ENCODE peak calls at places on chromosome 19, in seven cellular contexts. Z, Q, Y, H, M, I and B are unnamed samples.

GRCh38 chr19:280541-281007 is 10.6 kb downstream of the PLPP2 start:
- DNase-seq in Z (no peak), Q (no peak), Y (no peak), H (no peak), M (no peak), I (no peak), B (no peak)

GRCh38 chr19:21210037-21210621 is 68.3 kb downstream of the ZNF431 start:
- DNase-seq in Z (no peak), Q (no peak), Y (no peak), H (no peak), M (no peak), I (no peak), B (no peak)

GRCh38 chr19:38023661-38024574 is 116.9 kb downstream of the SIPA1L3 start:
- DNase-seq in Z (no peak), Q (peak; percentile 12), Y (no peak), H (no peak), M (no peak), I (no peak), B (no peak)

GRCh38 chr19:17450264-17451075 is 2.0 kb upstream of the TMEM221 start:
- DNase-seq in Z (peak; percentile 98), Q (no peak), Y (no peak), H (no peak), M (no peak), I (no peak), B (no peak)

GRCh38 chr19:3478409-3479176 is 1.7 kb downstream of the SMIM24 start:
- DNase-seq in Z (no peak), Q (no peak), Y (no peak), H (no peak), M (peak; percentile 30), I (no peak), B (no peak)

GRCh38 chr19:50215820-50216219 is 12.4 kb downstream of the MYH14 start:
- DNase-seq in Z (no peak), Q (no peak), Y (no peak), H (no peak), M (no peak), I (no peak), B (no peak)

GRCh38 chr19:30061557-30062330 is 119.7 kb downstream of the URI1 start:
- DNase-seq in Z (no peak), Q (no peak), Y (no peak), H (no peak), M (no peak), I (no peak), B (no peak)

GRCh38 chr19:49200238-49200862 is 42.8 kb downstream of the TRPM4 start:
- DNase-seq in Z (no peak), Q (no peak), Y (peak; percentile 61), H (no peak), M (no peak), I (no peak), B (no peak)

GRCh38 chr19:295687-296370 is 4.6 kb upstream of the PLPP2 start:
- DNase-seq in Z (no peak), Q (no peak), Y (no peak), H (no peak), M (no peak), I (no peak), B (no peak)

GRCh38 chr19:46844067-46844489 is 6.6 kb downstream of the AP2S1 start:
- DNase-seq in Z (no peak), Q (no peak), Y (no peak), H (no peak), M (no peak), I (no peak), B (no peak)

GRCh38 chr19:40305403-40305802 is 20.3 kb upstream of the AKT2 start:
- DNase-seq in Z (peak; percentile 63), Q (peak; percentile 78), Y (peak; percentile 82), H (peak; percentile 85), M (peak; percentile 78), I (peak; percentile 76), B (peak; percentile 81)

GRCh38 chr19:4399871-4400768 is at the start of gene SH3GL1:
- DNase-seq in Z (peak; percentile 75), Q (peak; percentile 94), Y (peak; percentile 95), H (peak; percentile 91), M (peak; percentile 86), I (peak; percentile 92), B (peak; percentile 94)

GRCh38 chr19:49688531-49689132 is 762 bp upstream of the ADM5 start:
- DNase-seq in Z (no peak), Q (no peak), Y (no peak), H (no peak), M (no peak), I (no peak), B (no peak)

GRCh38 chr19:1287622-1288527 is 2.2 kb downstream of the EFNA2 start:
- DNase-seq in Z (no peak), Q (no peak), Y (no peak), H (no peak), M (no peak), I (no peak), B (no peak)

GRCh38 chr19:12156254-12157058 is at the start of gene ZNF625:
- DNase-seq in Z (peak; percentile 82), Q (peak; percentile 47), Y (peak; percentile 83), H (peak; percentile 92), M (peak; percentile 22), I (peak; percentile 93), B (peak; percentile 88)

GRCh38 chr19:38685666-38686529 is 38.4 kb downstream of the ACTN4 start:
- DNase-seq in Z (peak; percentile 70), Q (no peak), Y (no peak), H (no peak), M (no peak), I (no peak), B (no peak)

GRCh38 chr19:50383307-50383851 is 768 bp upstream of the POLD1 start:
- DNase-seq in Z (no peak), Q (no peak), Y (no peak), H (no peak), M (no peak), I (peak; percentile 23), B (no peak)

GRCh38 chr19:15268928-15269253 is 36.6 kb upstream of the EPHX3 start:
- DNase-seq in Z (no peak), Q (no peak), Y (no peak), H (no peak), M (no peak), I (no peak), B (no peak)

GRCh38 chr19:15269806-15270205 is 37.6 kb upstream of the EPHX3 start:
- DNase-seq in Z (no peak), Q (no peak), Y (no peak), H (no peak), M (no peak), I (no peak), B (no peak)

GRCh38 chr19:15266683-15267082 is 34.4 kb upstream of the EPHX3 start:
- DNase-seq in Z (no peak), Q (no peak), Y (no peak), H (no peak), M (no peak), I (no peak), B (no peak)

GRCh38 chr19:15265849-15266248 is 33.6 kb upstream of the EPHX3 start:
- DNase-seq in Z (peak; percentile 48), Q (no peak), Y (peak; percentile 75), H (peak; percentile 89), M (no peak), I (peak; percentile 76), B (peak; percentile 82)

DNA sequence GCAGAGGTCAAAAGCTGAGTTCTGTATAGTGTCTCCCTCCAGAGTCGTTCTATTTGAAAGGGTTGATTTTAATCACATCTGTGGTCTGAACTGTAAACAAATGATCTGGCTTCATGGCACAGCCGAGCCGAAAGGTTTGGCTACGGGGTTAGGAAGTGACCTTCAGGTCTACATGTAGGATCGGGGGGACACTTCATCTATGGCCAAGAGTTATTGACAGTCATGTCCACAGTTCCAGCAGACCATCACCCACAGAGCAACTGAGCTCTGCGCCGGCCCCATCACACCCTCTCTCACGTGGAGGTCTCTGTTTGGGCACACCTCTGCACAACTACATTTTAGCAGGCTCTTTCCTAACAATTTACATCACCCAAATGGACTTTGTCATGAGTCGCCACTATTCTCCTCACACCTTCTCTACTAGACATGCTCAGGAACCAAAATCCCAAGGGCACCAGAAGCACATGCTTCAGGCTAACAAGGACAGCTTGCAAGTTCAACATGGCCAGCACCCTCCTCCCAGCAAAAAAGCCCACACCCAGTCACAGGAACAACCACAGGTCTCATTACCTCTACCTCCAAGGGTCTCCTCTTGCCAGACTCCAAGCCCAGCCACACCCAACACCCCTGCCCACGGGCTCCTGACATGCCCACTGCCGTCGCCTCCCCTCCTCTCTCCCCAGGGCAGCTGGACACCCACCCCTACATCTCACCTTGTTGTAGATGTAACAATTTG is 36.1 kb upstream of the EPHX3 start:
- DNase-seq in Z (no peak), Q (no peak), Y (no peak), H (no peak), M (no peak), I (no peak), B (no peak)
- H3K4me1 ChIP-seq in Z (peaks cover 7% of the 10 kb centered on the region), Q (peaks cover 9% of the 10 kb centered on the region), Y (peaks cover 71% of the 10 kb centered on the region), H (peaks cover 100% of the 10 kb centered on the region), M (no peaks in the 10 kb centered on the region), I (peaks cover 24% of the 10 kb centered on the region), B (peaks cover 18% of the 10 kb centered on the region)

GRCh38 chr19:54206030-54206830 is 5.6 kb downstream of the RPS9 start:
- DNase-seq in Z (no peak), Q (no peak), Y (peak; percentile 32), H (no peak), M (no peak), I (no peak), B (no peak)
- H3K4me1 ChIP-seq in Z (peaks cover 57% of the 10 kb centered on the region), Q (peaks cover 97% of the 10 kb centered on the region), Y (peaks cover 98% of the 10 kb centered on the region), H (peaks cover 91% of the 10 kb centered on the region), M (peaks cover 94% of the 10 kb centered on the region), I (peaks cover 22% of the 10 kb centered on the region), B (peaks cover 33% of the 10 kb centered on the region)

GRCh38 chr19:45780448-45781281 is 1.6 kb downstream of the DMPK start:
- DNase-seq in Z (no peak), Q (no peak), Y (no peak), H (no peak), M (no peak), I (no peak), B (no peak)
- H3K4me1 ChIP-seq in Z (peaks cover 41% of the 10 kb centered on the region), Q (peaks cover 20% of the 10 kb centered on the region), Y (peaks cover 55% of the 10 kb centered on the region), H (peaks cover 66% of the 10 kb centered on the region), M (peaks cover 19% of the 10 kb centered on the region), I (peaks cover 18% of the 10 kb centered on the region), B (peaks cover 6% of the 10 kb centered on the region)

GRCh38 chr19:18501351-18501750 is 20.5 kb downstream of the ELL start:
- DNase-seq in Z (no peak), Q (no peak), Y (no peak), H (no peak), M (no peak), I (no peak), B (no peak)

GRCh38 chr19:18500820-18501219 is 21.1 kb downstream of the ELL start:
- DNase-seq in Z (no peak), Q (no peak), Y (no peak), H (peak; percentile 66), M (no peak), I (no peak), B (no peak)

GRCh38 chr19:18501832-18502231 is 20.0 kb downstream of the ELL start:
- DNase-seq in Z (no peak), Q (no peak), Y (peak; percentile 54), H (peak; percentile 55), M (no peak), I (no peak), B (no peak)

GRCh38 chr19:18499055-18499775 is 22.7 kb downstream of the ELL start:
- DNase-seq in Z (no peak), Q (no peak), Y (no peak), H (no peak), M (no peak), I (no peak), B (no peak)

DNA sequence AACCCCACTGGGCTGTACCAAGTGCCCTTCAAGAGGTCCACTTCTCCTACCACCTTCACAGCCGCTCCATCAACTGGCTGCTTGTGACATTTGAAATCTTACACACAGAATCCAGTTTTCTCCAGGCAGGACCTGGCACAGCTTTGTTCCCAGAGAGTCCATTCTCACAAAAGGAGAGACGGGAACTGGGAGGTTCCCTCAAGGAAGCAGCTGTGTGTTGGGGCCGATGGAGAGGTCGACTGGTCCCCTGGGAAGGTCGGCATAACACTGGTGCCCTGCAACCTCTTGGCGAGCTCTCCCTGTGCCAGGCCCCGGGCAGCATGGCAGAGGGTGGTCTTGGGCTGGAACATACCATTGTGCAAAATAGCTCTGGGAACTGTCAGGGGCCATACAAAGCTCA is 21.5 kb downstream of the ELL start:
- DNase-seq in Z (no peak), Q (no peak), Y (no peak), H (peak; percentile 66), M (no peak), I (no peak), B (no peak)
- H3K4me1 ChIP-seq in Z (peaks cover 36% of the 10 kb centered on the region), Q (peaks cover 97% of the 10 kb centered on the region), Y (peaks cover 91% of the 10 kb centered on the region), H (peaks cover 99% of the 10 kb centered on the region), M (peaks cover 83% of the 10 kb centered on the region), I (peaks cover 16% of the 10 kb centered on the region), B (peaks cover 63% of the 10 kb centered on the region)